ENCODE peak calls at places on chromosome 12, in ten cellular contexts. Y is tibial artery; F is GM23338; G is left lung; N is CD8-positive, alpha-beta T cell; Q is foreskin keratinocyte; I is lower lobe of right lung; A is HL-60; K is IMR-90; P is heart right ventricle. U is an unnamed sample.

GRCh38 chr12:67279637-67280036 is 10.5 kb downstream of the CAND1 start:
- DNase-seq in F (no peak), K (no peak), N (no peak), I (no peak), Y (no peak), G (no peak), P (no peak), A (no peak), Q (no peak), U (no peak)

GRCh38 chr12:107818984-107819383 is 44.5 kb downstream of the ASCL4 start:
- DNase-seq in Q (peak), P (no peak), N (no peak), F (no peak), K (peak), Y (peak), I (no peak), G (no peak), A (no peak), U (peak)

GRCh38 chr12:851913-852312 is 97.6 kb downstream of the RAD52 start:
- DNase-seq in F (no peak), N (no peak), P (no peak), Q (no peak), G (no peak), A (peak), I (no peak), K (peak), Y (no peak), U (no peak)

GRCh38 chr12:15497621-15498285 is 175.4 kb downstream of the PTPRO start:
- DNase-seq in P (no peak), I (no peak), Y (no peak), N (no peak), K (no peak), Q (no peak), G (no peak), A (no peak), F (no peak), U (no peak)

GRCh38 chr12:111756196-111756595 is 10.5 kb upstream of the ALDH2 start:
- DNase-seq in Q (no peak), Y (no peak), P (no peak), A (no peak), G (no peak), I (no peak), K (no peak), F (no peak), N (no peak), U (no peak)

GRCh38 chr12:120496353-120497340 is 734 bp downstream of the DYNLL1 start:
- DNase-seq in N (peak), F (peak), Q (no peak), G (peak), P (peak), Y (peak), I (peak), K (peak), A (peak), U (peak)

GRCh38 chr12:42568952-42569916 is 20.3 kb downstream of the PRICKLE1 start:
- DNase-seq in F (peak), Y (no peak), K (peak), G (no peak), I (no peak), P (no peak), A (peak), N (no peak), Q (no peak), U (no peak)

GRCh38 chr12:89880695-89881350 is 172.2 kb upstream of the ATP2B1 start:
- DNase-seq in Q (no peak), K (no peak), I (no peak), G (no peak), F (no peak), A (no peak), P (no peak), Y (no peak), N (peak), U (no peak)

GRCh38 chr12:5997260-5997659 is 52.2 kb upstream of the ANO2 start:
- DNase-seq in P (no peak), Y (no peak), Q (no peak), I (no peak), N (no peak), F (no peak), A (no peak), G (no peak), K (no peak), U (no peak)

GRCh38 chr12:62127516-62127915 is 132.7 kb upstream of the USP15 start:
- DNase-seq in G (no peak), F (no peak), Q (no peak), P (no peak), N (no peak), Y (no peak), A (no peak), I (no peak), K (no peak), U (no peak)

GRCh38 chr12:112116232-112117060 is 7.9 kb upstream of the NAA25 start:
- DNase-seq in Y (peak), Q (no peak), P (peak), G (peak), A (peak), K (peak), I (peak), F (peak), N (no peak), U (peak)

GRCh38 chr12:127667131-127667685 is 599.8 kb upstream of the TMEM132C start:
- DNase-seq in A (no peak), Q (no peak), G (no peak), I (no peak), N (no peak), P (no peak), K (no peak), F (no peak), Y (no peak), U (no peak)

GRCh38 chr12:1594295-1595025 is at the start of gene FBXL14:
- DNase-seq in N (peak), Q (no peak), P (peak), F (peak), I (peak), Y (peak), A (peak), K (peak), G (peak), U (peak)

GRCh38 chr12:5577741-5578140 is 145.8 kb downstream of the NTF3 start:
- DNase-seq in I (no peak), Q (no peak), N (no peak), K (no peak), G (no peak), A (no peak), F (no peak), P (no peak), Y (no peak), U (no peak)

DNA sequence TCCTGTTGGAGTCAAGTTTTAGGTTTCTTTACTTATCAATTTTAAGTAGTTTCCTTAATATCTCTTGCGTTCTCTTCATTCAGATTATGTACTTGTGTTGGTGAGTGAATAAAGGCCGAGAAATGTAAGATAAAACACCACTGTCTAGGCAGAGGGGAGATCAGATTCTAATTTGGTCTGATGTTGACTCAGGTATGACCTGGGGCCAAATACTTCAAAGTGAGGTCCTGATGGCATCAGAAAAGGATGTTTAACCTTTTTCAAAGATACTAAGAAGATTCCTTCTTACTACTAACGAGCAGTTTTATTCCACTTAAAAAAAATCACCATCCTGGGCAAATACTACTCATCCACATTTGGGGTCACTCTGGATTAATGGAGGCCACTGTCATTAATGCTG is 26.9 kb downstream of the APPL2 start:
- DNase-seq in A (no peak), N (no peak), P (no peak), K (no peak), G (no peak), I (no peak), Y (no peak), Q (no peak), F (no peak), U (no peak)
- H3K27ac ChIP-seq in A (no peak), N (no peak), P (no peak), K (no peak), G (no peak), I (no peak), Y (no peak), Q (no peak), F (no peak), U (no peak)

GRCh38 chr12:116955382-116956021 is 44.8 kb downstream of the FBXW8 start:
- DNase-seq in K (peak), F (peak), A (no peak), Q (peak), N (peak), I (peak), G (no peak), P (no peak), Y (no peak), U (peak)
- TF ChIP-seq CTCF in K (no peak), F (peak), A (no peak), Q (peak), N (no peak), I (peak), G (no peak), P (no peak), Y (no peak), U (no peak)

GRCh38 chr12:3035815-3036702 is 41.1 kb upstream of the TSPAN9 start:
- DNase-seq in Q (no peak), Y (no peak), F (peak), N (no peak), A (no peak), I (no peak), P (no peak), K (peak), G (no peak), U (no peak)
- H3K27ac ChIP-seq in Q (no peak), Y (no peak), F (peak), N (no peak), A (no peak), I (no peak), P (no peak), K (no peak), G (no peak), U (no peak)

GRCh38 chr12:12543959-12544358 is 18.7 kb downstream of the DUSP16 start:
- DNase-seq in Y (no peak), A (no peak), F (no peak), P (no peak), K (no peak), Q (no peak), G (no peak), I (no peak), N (no peak), U (no peak)

GRCh38 chr12:12541782-12542181 is 20.9 kb downstream of the DUSP16 start:
- DNase-seq in Q (no peak), P (no peak), G (no peak), K (no peak), Y (no peak), N (no peak), F (no peak), A (no peak), I (no peak), U (no peak)

GRCh38 chr12:12540261-12541013 is 22.2 kb downstream of the DUSP16 start:
- DNase-seq in G (no peak), I (no peak), K (no peak), P (no peak), N (no peak), Q (no peak), F (no peak), Y (no peak), A (no peak), U (no peak)

GRCh38 chr12:12542964-12543363 is 19.7 kb downstream of the DUSP16 start:
- DNase-seq in G (no peak), F (no peak), Q (no peak), N (no peak), K (no peak), A (no peak), I (no peak), P (no peak), Y (no peak), U (no peak)

GRCh38 chr12:12542286-12542685 is 20.4 kb downstream of the DUSP16 start:
- DNase-seq in G (no peak), N (no peak), Q (no peak), Y (no peak), I (no peak), P (no peak), A (no peak), K (no peak), F (no peak), U (no peak)
- TF ChIP-seq CTCF in G (no peak), N (no peak), Q (no peak), Y (no peak), I (no peak), P (no peak), A (no peak), K (no peak), F (no peak), U (no peak)

DNA sequence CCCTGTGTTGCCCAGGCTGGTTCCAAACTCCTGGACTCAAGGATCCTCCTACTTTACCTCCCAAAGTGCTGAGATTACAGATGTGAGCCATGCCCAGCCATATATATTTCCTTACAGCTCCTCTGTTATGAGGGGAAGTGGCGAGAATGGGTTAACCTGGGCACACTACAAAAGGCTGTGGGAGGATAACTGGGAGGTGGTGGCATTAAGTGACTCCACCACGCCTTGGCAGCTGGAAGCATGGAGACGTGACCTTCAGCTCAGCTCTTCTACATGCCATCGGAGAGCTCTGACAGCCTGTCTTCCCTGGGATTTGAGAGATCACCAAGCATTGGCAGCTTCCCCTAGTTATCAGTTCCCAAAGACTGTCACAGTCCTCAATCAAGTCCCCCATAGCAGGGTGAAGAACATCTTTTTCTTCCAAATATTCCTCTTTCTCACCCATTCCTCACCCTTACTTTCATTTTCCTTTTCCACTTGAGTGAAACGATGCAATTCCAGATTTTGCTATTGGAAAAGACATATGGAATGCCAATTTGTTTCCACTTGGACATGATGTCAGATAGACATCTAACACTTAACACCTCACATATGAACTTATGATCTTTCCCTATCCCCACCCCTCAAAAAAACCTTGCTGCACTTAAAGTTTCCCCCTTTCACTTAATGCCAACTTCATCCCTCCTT is 48.5 kb downstream of the PHLDA1 start:
- DNase-seq in F (no peak), N (no peak), A (no peak), K (no peak), P (no peak), Y (no peak), G (no peak), Q (no peak), I (no peak), U (no peak)
- H3K27ac ChIP-seq in F (no peak), N (no peak), A (no peak), K (peak), P (peak), Y (peak), G (peak), Q (no peak), I (peak), U (peak)

GRCh38 chr12:56127888-56128668 is at the start of gene ESYT1:
- DNase-seq in G (peak), P (peak), N (peak), I (peak), A (peak), F (peak), Y (peak), K (peak), Q (peak), U (peak)
- TF ChIP-seq CTCF in G (no peak), P (peak), N (no peak), I (no peak), A (no peak), F (no peak), Y (no peak), K (no peak), Q (peak), U (no peak)

GRCh38 chr12:50022903-50023302 is 2.4 kb downstream of the RACGAP1 start:
- DNase-seq in A (no peak), P (no peak), K (no peak), G (no peak), N (no peak), I (no peak), F (no peak), Q (no peak), Y (no peak), U (no peak)

GRCh38 chr12:50025187-50026059 is at the start of gene RACGAP1:
- DNase-seq in A (peak), Y (peak), P (peak), F (peak), G (peak), K (peak), I (peak), Q (peak), N (peak), U (peak)

GRCh38 chr12:50024804-50025186 is 499 bp downstream of the RACGAP1 start:
- DNase-seq in F (peak), Y (no peak), Q (no peak), K (no peak), I (no peak), A (no peak), P (no peak), G (no peak), N (no peak), U (no peak)

GRCh38 chr12:50026691-50027090 is 1.4 kb upstream of the RACGAP1 start:
- DNase-seq in Q (no peak), N (no peak), I (no peak), Y (no peak), G (no peak), A (no peak), P (no peak), K (no peak), F (no peak), U (no peak)

GRCh38 chr12:50024227-50024626 is 1.1 kb downstream of the RACGAP1 start:
- DNase-seq in N (no peak), F (no peak), P (no peak), G (no peak), I (no peak), Q (no peak), A (no peak), K (no peak), Y (no peak), U (no peak)
- H3K27ac ChIP-seq in N (no peak), F (no peak), P (no peak), G (no peak), I (no peak), Q (no peak), A (peak), K (no peak), Y (no peak), U (no peak)

GRCh38 chr12:84840356-84840755 is 72.2 kb downstream of the SLC6A15 start:
- DNase-seq in Y (no peak), P (no peak), K (no peak), N (no peak), G (no peak), Q (no peak), I (no peak), A (no peak), F (no peak), U (no peak)
- TF ChIP-seq CTCF in Y (no peak), P (no peak), K (no peak), N (no peak), G (no peak), Q (no peak), I (no peak), A (no peak), F (no peak), U (no peak)

DNA sequence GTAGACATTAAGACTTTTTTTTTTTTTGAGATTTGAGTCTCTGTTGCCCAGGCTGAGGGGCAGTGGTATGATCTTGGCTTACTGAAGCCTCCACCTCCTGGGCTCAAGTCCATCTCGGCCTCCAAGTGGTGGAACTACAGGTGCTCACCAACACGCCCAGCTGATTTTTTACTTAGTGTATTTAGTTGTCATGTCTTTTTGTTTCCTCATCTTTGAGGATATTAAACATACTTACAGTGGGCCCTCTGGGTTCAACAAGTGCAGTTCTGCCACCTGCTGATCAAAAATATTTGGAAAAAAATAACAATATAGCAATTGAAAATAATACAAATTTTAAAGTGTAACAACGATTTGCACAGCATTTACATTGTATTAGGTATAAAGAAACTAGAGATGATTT is 4.4 kb upstream of the B4GALNT1 start:
- DNase-seq in F (no peak), I (no peak), Y (no peak), G (no peak), P (no peak), K (no peak), N (no peak), Q (no peak), A (no peak), U (no peak)
- H3K27ac ChIP-seq in F (no peak), I (no peak), Y (no peak), G (no peak), P (no peak), K (no peak), N (no peak), Q (no peak), A (no peak), U (no peak)